ENCODE peak calls at places on chromosome 7, in four cellular contexts. One of them, this sample, is unnamed.

GRCh38 chr7:25846722-25847121 is 305.3 kb upstream of the NFE2L3 start:
- DNase-seq in GM10248: no peak
- DNase-seq in sigmoid colon: peak
- DNase-seq in cardiac muscle cell: peak
- DNase-seq in this sample: peak

GRCh38 chr7:151648429-151648828 is 128.7 kb upstream of the RHEB start:
- DNase-seq in sigmoid colon: no peak
- DNase-seq in GM10248: no peak
- DNase-seq in cardiac muscle cell: no peak
- DNase-seq in this sample: no peak

GRCh38 chr7:105577251-105577650 is 4.0 kb downstream of the EFCAB10 start:
- DNase-seq in sigmoid colon: no peak
- DNase-seq in cardiac muscle cell: no peak
- DNase-seq in GM10248: no peak
- DNase-seq in this sample: no peak

GRCh38 chr7:42869131-42870020 is 42.5 kb downstream of the C7orf25 start:
- DNase-seq in GM10248: peak
- DNase-seq in cardiac muscle cell: no peak
- DNase-seq in sigmoid colon: no peak
- DNase-seq in this sample: peak

GRCh38 chr7:53611043-53611442 is 575.6 kb downstream of the POM121L12 start:
- DNase-seq in sigmoid colon: no peak
- DNase-seq in cardiac muscle cell: no peak
- DNase-seq in GM10248: no peak
- DNase-seq in this sample: no peak

GRCh38 chr7:27190284-27190748 is 5.3 kb upstream of the HOXA11 start:
- DNase-seq in cardiac muscle cell: no peak
- DNase-seq in GM10248: no peak
- DNase-seq in sigmoid colon: no peak
- DNase-seq in this sample: no peak

GRCh38 chr7:133940368-133940767 is 186.8 kb upstream of the LRGUK start:
- DNase-seq in cardiac muscle cell: no peak
- DNase-seq in sigmoid colon: no peak
- DNase-seq in GM10248: no peak
- DNase-seq in this sample: no peak

GRCh38 chr7:27652518-27652917 is 10.2 kb downstream of the HIBADH start:
- DNase-seq in sigmoid colon: no peak
- DNase-seq in cardiac muscle cell: no peak
- DNase-seq in GM10248: no peak
- DNase-seq in this sample: no peak

GRCh38 chr7:142997590-142997989 is 29.3 kb downstream of the OR9A2 start:
- DNase-seq in GM10248: no peak
- DNase-seq in sigmoid colon: no peak
- DNase-seq in cardiac muscle cell: no peak
- DNase-seq in this sample: no peak

GRCh38 chr7:48806731-48807130 is 117.6 kb upstream of the CDC14C start:
- DNase-seq in cardiac muscle cell: no peak
- DNase-seq in GM10248: no peak
- DNase-seq in sigmoid colon: no peak
- DNase-seq in this sample: no peak

GRCh38 chr7:116560021-116560970 is 35.5 kb downstream of the CAV1 start:
- DNase-seq in GM10248: no peak
- DNase-seq in sigmoid colon: peak
- DNase-seq in cardiac muscle cell: no peak
- DNase-seq in this sample: no peak

GRCh38 chr7:47516985-47517590 is 64.8 kb downstream of the TNS3 start:
- DNase-seq in GM10248: no peak
- DNase-seq in cardiac muscle cell: no peak
- DNase-seq in sigmoid colon: no peak
- DNase-seq in this sample: no peak

GRCh38 chr7:124570558-124570957 is 195.0 kb downstream of the GPR37 start:
- DNase-seq in GM10248: no peak
- DNase-seq in sigmoid colon: no peak
- DNase-seq in cardiac muscle cell: no peak
- DNase-seq in this sample: no peak

GRCh38 chr7:99997545-99998137 is 17.8 kb upstream of the ZKSCAN1 start:
- DNase-seq in cardiac muscle cell: peak
- DNase-seq in GM10248: peak
- DNase-seq in sigmoid colon: peak
- DNase-seq in this sample: no peak

GRCh38 chr7:24158976-24159375 is 125.0 kb upstream of the NPY start:
- DNase-seq in sigmoid colon: no peak
- DNase-seq in cardiac muscle cell: no peak
- DNase-seq in GM10248: no peak
- DNase-seq in this sample: no peak

GRCh38 chr7:50331564-50332208 is 27.2 kb downstream of the IKZF1 start:
- DNase-seq in sigmoid colon: no peak
- DNase-seq in GM10248: peak
- DNase-seq in cardiac muscle cell: no peak
- DNase-seq in this sample: no peak

DNA sequence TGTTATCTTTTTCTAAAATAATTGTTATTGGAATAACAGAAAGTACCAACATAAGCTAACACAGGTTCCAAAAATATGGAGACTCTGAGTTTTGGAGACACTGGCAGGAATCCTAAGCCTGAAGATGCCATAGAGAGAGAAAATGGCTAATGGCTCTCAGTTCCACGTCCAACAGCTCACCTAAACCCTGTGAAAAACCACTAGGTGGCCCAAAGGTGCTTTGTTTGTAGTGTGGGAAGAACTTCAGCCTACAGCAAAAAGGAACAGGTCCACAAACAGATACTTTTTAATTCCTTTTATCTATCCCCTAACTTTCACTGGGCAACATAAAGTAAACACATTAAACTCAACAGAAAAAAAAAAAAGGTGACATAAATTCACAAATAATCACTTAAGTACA is 272.3 kb downstream of the SEMA3D start:
- DNase-seq in sigmoid colon: no peak
- DNase-seq in GM10248: no peak
- DNase-seq in cardiac muscle cell: no peak
- DNase-seq in this sample: no peak
- TF ChIP-seq CTCF in sigmoid colon: no peak
- TF ChIP-seq CTCF in GM10248: no peak
- TF ChIP-seq CTCF in cardiac muscle cell: no peak
- TF ChIP-seq CTCF in this sample: no peak

DNA sequence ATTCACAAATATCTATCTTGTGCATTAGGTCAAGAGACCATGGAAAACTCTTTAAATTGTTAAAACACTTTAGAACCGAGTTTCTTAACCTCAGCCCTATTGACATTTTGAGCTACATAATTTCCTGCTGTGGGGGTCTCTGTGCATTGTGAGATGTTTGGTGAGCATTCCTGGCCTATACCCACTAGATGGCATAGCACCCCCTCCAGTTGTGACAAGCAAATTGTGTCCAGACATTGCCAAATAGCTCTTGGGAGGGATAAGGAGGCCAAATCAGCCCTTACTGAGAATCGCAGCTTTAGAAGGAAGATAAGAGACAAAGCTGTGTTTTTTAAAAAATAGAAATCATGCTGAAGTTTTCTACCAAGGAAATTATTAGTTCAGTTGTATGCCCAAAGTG is 1158.5 kb upstream of the C7orf33 start:
- DNase-seq in GM10248: no peak
- DNase-seq in sigmoid colon: no peak
- DNase-seq in cardiac muscle cell: peak
- DNase-seq in this sample: peak
- TF ChIP-seq CTCF in GM10248: no peak
- TF ChIP-seq CTCF in sigmoid colon: no peak
- TF ChIP-seq CTCF in cardiac muscle cell: peak
- TF ChIP-seq CTCF in this sample: peak

GRCh38 chr7:135508853-135509588 is 881 bp downstream of the CNOT4 start:
- DNase-seq in cardiac muscle cell: peak
- DNase-seq in sigmoid colon: no peak
- DNase-seq in GM10248: peak
- DNase-seq in this sample: peak
- TF ChIP-seq CTCF in cardiac muscle cell: no peak
- TF ChIP-seq CTCF in sigmoid colon: no peak
- TF ChIP-seq CTCF in GM10248: no peak
- TF ChIP-seq CTCF in this sample: no peak

DNA sequence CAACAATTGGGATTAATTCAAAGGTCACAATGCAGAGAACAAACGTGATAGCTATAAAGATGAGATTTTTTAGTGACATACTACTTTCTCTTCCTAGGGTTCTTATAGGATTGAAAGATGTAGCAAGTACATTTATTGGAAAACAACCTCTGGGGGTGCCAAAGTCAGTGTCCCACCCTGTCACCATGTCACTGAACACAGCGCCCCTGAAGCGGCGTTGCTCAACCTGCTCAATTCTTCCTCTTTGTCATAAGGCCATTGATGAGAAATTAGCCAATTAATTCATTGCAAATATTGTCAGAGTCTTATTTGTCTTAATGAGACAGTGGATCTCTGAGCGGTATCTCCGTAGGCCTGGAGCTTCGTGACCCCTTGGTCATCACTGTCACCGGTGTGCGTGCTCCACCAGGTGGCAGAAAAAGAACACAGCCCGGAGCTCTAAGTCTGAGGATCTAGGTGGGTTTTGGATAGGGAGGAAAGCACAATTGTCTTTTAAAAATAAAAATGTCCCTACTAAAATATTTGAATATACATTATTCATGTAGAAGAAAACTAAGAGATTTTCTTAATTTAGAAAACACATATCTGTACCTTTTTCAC is 362.6 kb downstream of the PAXIP1 start:
- DNase-seq in sigmoid colon: no peak
- DNase-seq in GM10248: no peak
- DNase-seq in cardiac muscle cell: no peak
- DNase-seq in this sample: no peak
- TF ChIP-seq CTCF in sigmoid colon: no peak
- TF ChIP-seq CTCF in GM10248: no peak
- TF ChIP-seq CTCF in cardiac muscle cell: no peak
- TF ChIP-seq CTCF in this sample: no peak

DNA sequence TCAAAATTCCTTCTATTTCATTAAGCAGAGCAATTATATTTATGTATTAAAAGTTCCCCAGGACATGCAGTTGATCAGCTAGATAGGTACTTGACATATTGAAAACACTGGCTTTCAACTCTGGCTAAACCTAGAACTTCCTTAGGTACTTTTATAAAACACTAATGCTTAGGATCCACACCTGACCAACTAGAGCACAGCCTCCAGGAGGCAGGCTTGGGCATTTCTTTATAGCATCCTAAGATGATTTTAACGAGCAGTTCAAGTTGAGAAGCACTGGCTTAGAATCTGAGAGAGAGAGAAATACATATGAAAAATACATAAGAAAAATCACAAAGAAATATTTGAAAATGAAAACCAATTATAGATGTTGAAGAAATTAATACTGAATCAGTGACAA is 20.8 kb downstream of the SLC26A5 start:
- DNase-seq in GM10248: no peak
- DNase-seq in cardiac muscle cell: no peak
- DNase-seq in sigmoid colon: no peak
- DNase-seq in this sample: no peak
- TF ChIP-seq CTCF in GM10248: no peak
- TF ChIP-seq CTCF in cardiac muscle cell: no peak
- TF ChIP-seq CTCF in sigmoid colon: no peak
- TF ChIP-seq CTCF in this sample: no peak

GRCh38 chr7:39609084-39609461 is 14.3 kb upstream of the RALA start:
- DNase-seq in GM10248: no peak
- DNase-seq in sigmoid colon: no peak
- DNase-seq in cardiac muscle cell: peak
- DNase-seq in this sample: no peak

GRCh38 chr7:39608278-39608677 is 15.1 kb upstream of the RALA start:
- DNase-seq in GM10248: no peak
- DNase-seq in sigmoid colon: no peak
- DNase-seq in cardiac muscle cell: no peak
- DNase-seq in this sample: no peak

GRCh38 chr7:39607865-39608264 is 15.5 kb upstream of the RALA start:
- DNase-seq in GM10248: no peak
- DNase-seq in sigmoid colon: no peak
- DNase-seq in cardiac muscle cell: no peak
- DNase-seq in this sample: no peak

GRCh38 chr7:39606941-39607340 is 16.4 kb upstream of the RALA start:
- DNase-seq in sigmoid colon: no peak
- DNase-seq in GM10248: no peak
- DNase-seq in cardiac muscle cell: no peak
- DNase-seq in this sample: no peak

DNA sequence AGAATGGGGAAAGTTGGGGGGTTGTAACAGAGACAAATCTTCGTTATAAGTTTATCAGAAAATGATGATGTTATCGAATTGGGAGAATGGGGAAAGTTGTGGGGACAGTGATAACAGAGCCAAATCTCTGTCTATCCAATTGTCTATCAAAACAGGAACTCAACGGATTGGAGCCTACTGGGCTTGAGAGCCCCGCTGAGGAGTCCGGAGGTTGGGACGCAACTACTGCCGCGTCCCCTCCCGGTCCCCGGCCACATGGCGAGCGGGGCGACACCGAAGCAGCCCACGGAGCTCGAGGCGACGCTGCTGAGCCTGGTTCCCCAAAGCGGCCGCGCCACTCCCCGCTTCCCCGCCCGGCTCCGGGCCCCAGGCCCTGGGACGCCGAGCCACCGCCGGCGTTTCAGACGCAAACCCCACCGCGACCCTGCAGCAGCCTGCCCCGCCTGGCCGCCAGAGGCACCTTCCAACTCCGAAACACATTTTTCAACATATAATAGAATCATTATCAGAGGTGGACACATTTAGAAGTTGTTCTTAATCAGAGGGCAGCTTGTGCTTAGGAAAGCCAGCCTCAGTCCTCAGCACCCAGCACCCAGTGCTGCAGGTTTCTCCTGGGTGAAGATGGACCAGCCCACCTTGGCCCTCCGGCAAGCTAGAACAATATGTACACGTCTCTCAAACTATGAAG is 13.8 kb upstream of the RALA start:
- DNase-seq in cardiac muscle cell: no peak
- DNase-seq in GM10248: peak
- DNase-seq in sigmoid colon: no peak
- DNase-seq in this sample: no peak
- TF ChIP-seq CTCF in cardiac muscle cell: peak
- TF ChIP-seq CTCF in GM10248: peak
- TF ChIP-seq CTCF in sigmoid colon: no peak
- TF ChIP-seq CTCF in this sample: peak

This sample was measured in brain microvascular endothelial cell.